ENCODE peak calls at places on chromosomes 16 and 17, in eight cellular contexts. One of them, this sample, is unnamed.

GRCh38 chr16:75483222-75483621 is 12.0 kb downstream of the CHST6 start:
- DNase-seq in mammary epithelial cell: peak; percentile 97
- DNase-seq in RWPE2: no peak
- DNase-seq in effector memory CD4-positive, alpha-beta T cell: no peak
- DNase-seq in upper lobe of right lung: peak; percentile 44
- DNase-seq in neural progenitor cell: no peak
- DNase-seq in mucosa of descending colon: no peak
- DNase-seq in PC-9: peak; percentile 65
- DNase-seq in this sample: no peak

GRCh38 chr16:11152205-11152604 is 103.8 kb downstream of the SOCS1 start:
- DNase-seq in mammary epithelial cell: no peak
- DNase-seq in RWPE2: no peak
- DNase-seq in effector memory CD4-positive, alpha-beta T cell: no peak
- DNase-seq in upper lobe of right lung: no peak
- DNase-seq in neural progenitor cell: no peak
- DNase-seq in mucosa of descending colon: no peak
- DNase-seq in PC-9: no peak
- DNase-seq in this sample: no peak

GRCh38 chr17:9979463-9979995 is 74.5 kb upstream of the RCVRN start:
- DNase-seq in mammary epithelial cell: no peak
- DNase-seq in RWPE2: no peak
- DNase-seq in effector memory CD4-positive, alpha-beta T cell: no peak
- DNase-seq in upper lobe of right lung: no peak
- DNase-seq in neural progenitor cell: no peak
- DNase-seq in mucosa of descending colon: peak; percentile 29
- DNase-seq in PC-9: no peak
- DNase-seq in this sample: no peak

GRCh38 chr16:66469291-66469931 is 42.3 kb downstream of the BEAN1 start:
- DNase-seq in mammary epithelial cell: no peak
- DNase-seq in RWPE2: no peak
- DNase-seq in effector memory CD4-positive, alpha-beta T cell: no peak
- DNase-seq in upper lobe of right lung: peak; percentile 36
- DNase-seq in neural progenitor cell: no peak
- DNase-seq in mucosa of descending colon: no peak
- DNase-seq in PC-9: no peak
- DNase-seq in this sample: no peak

GRCh38 chr17:34116306-34116705 is 138.8 kb upstream of the CCL2 start:
- DNase-seq in mammary epithelial cell: no peak
- DNase-seq in RWPE2: no peak
- DNase-seq in effector memory CD4-positive, alpha-beta T cell: no peak
- DNase-seq in upper lobe of right lung: no peak
- DNase-seq in neural progenitor cell: no peak
- DNase-seq in mucosa of descending colon: no peak
- DNase-seq in PC-9: no peak
- DNase-seq in this sample: no peak

GRCh38 chr17:49461580-49461979 is 33.5 kb upstream of the NGFR start:
- DNase-seq in mammary epithelial cell: no peak
- DNase-seq in RWPE2: no peak
- DNase-seq in effector memory CD4-positive, alpha-beta T cell: no peak
- DNase-seq in upper lobe of right lung: no peak
- DNase-seq in neural progenitor cell: no peak
- DNase-seq in mucosa of descending colon: no peak
- DNase-seq in PC-9: no peak
- DNase-seq in this sample: no peak

GRCh38 chr17:46976626-46977270 is 2.3 kb downstream of the RPRML start:
- DNase-seq in mammary epithelial cell: no peak
- DNase-seq in RWPE2: no peak
- DNase-seq in effector memory CD4-positive, alpha-beta T cell: no peak
- DNase-seq in upper lobe of right lung: no peak
- DNase-seq in neural progenitor cell: peak; percentile 51
- DNase-seq in mucosa of descending colon: no peak
- DNase-seq in PC-9: peak; percentile 46
- DNase-seq in this sample: no peak

GRCh38 chr16:23016372-23016771 is 132.9 kb downstream of the USP31 start:
- DNase-seq in mammary epithelial cell: no peak
- DNase-seq in RWPE2: no peak
- DNase-seq in effector memory CD4-positive, alpha-beta T cell: no peak
- DNase-seq in upper lobe of right lung: no peak
- DNase-seq in neural progenitor cell: no peak
- DNase-seq in mucosa of descending colon: peak; percentile 62
- DNase-seq in PC-9: no peak
- DNase-seq in this sample: no peak

GRCh38 chr17:19502517-19502916 is 31.1 kb upstream of the SLC47A1 start:
- DNase-seq in mammary epithelial cell: no peak
- DNase-seq in RWPE2: no peak
- DNase-seq in effector memory CD4-positive, alpha-beta T cell: no peak
- DNase-seq in upper lobe of right lung: peak; percentile 34
- DNase-seq in neural progenitor cell: no peak
- DNase-seq in mucosa of descending colon: no peak
- DNase-seq in PC-9: no peak
- DNase-seq in this sample: no peak

GRCh38 chr16:51147776-51148673 is 3.0 kb downstream of the SALL1 start:
- DNase-seq in mammary epithelial cell: no peak
- DNase-seq in RWPE2: no peak
- DNase-seq in effector memory CD4-positive, alpha-beta T cell: no peak
- DNase-seq in upper lobe of right lung: no peak
- DNase-seq in neural progenitor cell: peak; percentile 27
- DNase-seq in mucosa of descending colon: no peak
- DNase-seq in PC-9: no peak
- DNase-seq in this sample: no peak

GRCh38 chr16:51146256-51146924 is 4.7 kb downstream of the SALL1 start:
- DNase-seq in mammary epithelial cell: no peak
- DNase-seq in RWPE2: no peak
- DNase-seq in effector memory CD4-positive, alpha-beta T cell: no peak
- DNase-seq in upper lobe of right lung: no peak
- DNase-seq in neural progenitor cell: peak; percentile 44
- DNase-seq in mucosa of descending colon: no peak
- DNase-seq in PC-9: no peak
- DNase-seq in this sample: no peak

GRCh38 chr16:51141541-51141940 is 9.5 kb downstream of the SALL1 start:
- DNase-seq in mammary epithelial cell: no peak
- DNase-seq in RWPE2: no peak
- DNase-seq in effector memory CD4-positive, alpha-beta T cell: no peak
- DNase-seq in upper lobe of right lung: no peak
- DNase-seq in neural progenitor cell: no peak
- DNase-seq in mucosa of descending colon: no peak
- DNase-seq in PC-9: no peak
- DNase-seq in this sample: no peak

GRCh38 chr16:51143166-51143565 is 7.9 kb downstream of the SALL1 start:
- DNase-seq in mammary epithelial cell: no peak
- DNase-seq in RWPE2: no peak
- DNase-seq in effector memory CD4-positive, alpha-beta T cell: no peak
- DNase-seq in upper lobe of right lung: no peak
- DNase-seq in neural progenitor cell: peak; percentile 75
- DNase-seq in mucosa of descending colon: no peak
- DNase-seq in PC-9: no peak
- DNase-seq in this sample: no peak

DNA sequence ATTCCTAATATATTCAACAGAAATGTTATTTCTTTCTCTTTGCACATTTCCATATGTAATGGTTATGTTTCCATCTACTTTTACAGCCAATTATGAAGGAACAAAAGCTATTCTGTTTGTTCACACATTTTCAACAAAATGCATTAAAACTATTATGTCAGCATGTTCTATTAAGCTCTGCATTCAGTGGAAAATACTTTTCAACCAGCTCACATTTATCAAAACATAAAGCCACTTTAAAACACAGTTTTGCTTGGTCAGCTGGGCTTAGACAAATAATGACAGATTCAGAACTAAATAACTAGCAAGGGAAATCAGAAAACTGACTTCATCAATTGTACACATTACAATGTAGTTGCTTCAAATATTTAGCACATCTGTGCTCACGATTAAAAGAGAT is 6.9 kb downstream of the SALL1 start:
- DNase-seq in mammary epithelial cell: no peak
- DNase-seq in RWPE2: no peak
- DNase-seq in effector memory CD4-positive, alpha-beta T cell: no peak
- DNase-seq in upper lobe of right lung: no peak
- DNase-seq in neural progenitor cell: no peak
- DNase-seq in mucosa of descending colon: no peak
- DNase-seq in PC-9: no peak
- DNase-seq in this sample: no peak
- H3K4me3 ChIP-seq in mammary epithelial cell: no peak overlapping the region
- H3K4me3 ChIP-seq in RWPE2: no peak overlapping the region
- H3K4me3 ChIP-seq in effector memory CD4-positive, alpha-beta T cell: no peak overlapping the region
- H3K4me3 ChIP-seq in upper lobe of right lung: no peak overlapping the region
- H3K4me3 ChIP-seq in neural progenitor cell: peak overlapping the region; percentile 97
- H3K4me3 ChIP-seq in mucosa of descending colon: no peak overlapping the region
- H3K4me3 ChIP-seq in PC-9: no peak overlapping the region
- H3K4me3 ChIP-seq in this sample: no peak overlapping the region

DNA sequence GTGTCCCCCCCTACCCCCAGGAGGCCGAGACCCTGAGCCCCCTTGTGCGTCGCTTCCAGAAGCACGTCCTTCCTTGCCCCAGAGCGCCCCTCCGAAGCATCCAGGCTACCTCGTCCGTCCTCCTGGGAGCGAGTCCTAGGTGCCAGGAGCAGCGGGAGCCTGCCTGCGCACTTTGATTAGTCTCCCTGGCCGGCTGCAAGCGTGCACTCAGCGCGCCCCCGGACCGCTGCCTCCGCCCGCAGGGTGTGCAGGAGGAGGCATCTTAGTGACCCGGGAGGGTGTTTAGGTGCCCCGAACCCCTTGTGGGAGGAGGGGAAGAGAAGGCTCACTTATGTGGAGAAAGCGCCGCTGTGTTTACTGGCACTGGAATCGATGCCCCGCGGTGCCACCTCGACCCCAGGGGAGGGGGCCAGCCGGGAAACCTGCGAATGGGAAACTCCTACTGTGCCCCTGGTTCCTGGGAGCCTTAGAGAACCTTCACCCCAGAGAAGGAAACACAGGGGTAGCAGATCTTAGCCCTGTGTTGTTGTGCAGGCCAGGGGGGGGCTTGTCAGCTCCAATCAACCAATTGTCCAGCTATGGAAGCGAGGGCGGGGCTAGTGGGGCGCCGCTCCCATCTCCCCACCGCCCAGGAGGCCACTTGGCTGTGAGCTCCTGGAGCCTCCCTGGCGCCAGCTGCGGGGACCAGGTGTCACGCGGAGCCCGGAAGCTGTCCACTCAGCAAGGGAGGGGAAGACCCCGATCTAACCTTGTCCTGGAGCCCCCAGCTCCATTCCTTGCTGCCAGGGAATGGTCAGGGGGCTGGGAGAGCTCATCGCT is 922.8 kb upstream of the EEF2KMT start:
- DNase-seq in mammary epithelial cell: no peak
- DNase-seq in RWPE2: no peak
- DNase-seq in effector memory CD4-positive, alpha-beta T cell: no peak
- DNase-seq in upper lobe of right lung: no peak
- DNase-seq in neural progenitor cell: peak; percentile 40
- DNase-seq in mucosa of descending colon: no peak
- DNase-seq in PC-9: no peak
- DNase-seq in this sample: no peak
- H3K4me3 ChIP-seq in mammary epithelial cell: no peak overlapping the region
- H3K4me3 ChIP-seq in RWPE2: no peak overlapping the region
- H3K4me3 ChIP-seq in effector memory CD4-positive, alpha-beta T cell: no peak overlapping the region
- H3K4me3 ChIP-seq in upper lobe of right lung: no peak overlapping the region
- H3K4me3 ChIP-seq in neural progenitor cell: peak overlapping the region; percentile 82
- H3K4me3 ChIP-seq in mucosa of descending colon: no peak overlapping the region
- H3K4me3 ChIP-seq in PC-9: no peak overlapping the region
- H3K4me3 ChIP-seq in this sample: no peak overlapping the region

GRCh38 chr17:81900181-81900820 is 1.7 kb upstream of the NPB start:
- DNase-seq in mammary epithelial cell: no peak
- DNase-seq in RWPE2: no peak
- DNase-seq in effector memory CD4-positive, alpha-beta T cell: no peak
- DNase-seq in upper lobe of right lung: no peak
- DNase-seq in neural progenitor cell: no peak
- DNase-seq in mucosa of descending colon: no peak
- DNase-seq in PC-9: no peak
- DNase-seq in this sample: no peak

GRCh38 chr17:81902653-81903414 is 796 bp downstream of the NPB start:
- DNase-seq in mammary epithelial cell: no peak
- DNase-seq in RWPE2: peak; percentile 68
- DNase-seq in effector memory CD4-positive, alpha-beta T cell: no peak
- DNase-seq in upper lobe of right lung: peak; percentile 64
- DNase-seq in neural progenitor cell: peak; percentile 43
- DNase-seq in mucosa of descending colon: no peak
- DNase-seq in PC-9: no peak
- DNase-seq in this sample: no peak

GRCh38 chr17:81901167-81902022 is 643 bp upstream of the NPB start:
- DNase-seq in mammary epithelial cell: no peak
- DNase-seq in RWPE2: peak; percentile 63
- DNase-seq in effector memory CD4-positive, alpha-beta T cell: no peak
- DNase-seq in upper lobe of right lung: no peak
- DNase-seq in neural progenitor cell: no peak
- DNase-seq in mucosa of descending colon: no peak
- DNase-seq in PC-9: no peak
- DNase-seq in this sample: no peak

GRCh38 chr17:81903415-81903831 is 1.4 kb downstream of the NPB start:
- DNase-seq in mammary epithelial cell: no peak
- DNase-seq in RWPE2: peak; percentile 61
- DNase-seq in effector memory CD4-positive, alpha-beta T cell: no peak
- DNase-seq in upper lobe of right lung: peak; percentile 58
- DNase-seq in neural progenitor cell: no peak
- DNase-seq in mucosa of descending colon: no peak
- DNase-seq in PC-9: no peak
- DNase-seq in this sample: no peak

DNA sequence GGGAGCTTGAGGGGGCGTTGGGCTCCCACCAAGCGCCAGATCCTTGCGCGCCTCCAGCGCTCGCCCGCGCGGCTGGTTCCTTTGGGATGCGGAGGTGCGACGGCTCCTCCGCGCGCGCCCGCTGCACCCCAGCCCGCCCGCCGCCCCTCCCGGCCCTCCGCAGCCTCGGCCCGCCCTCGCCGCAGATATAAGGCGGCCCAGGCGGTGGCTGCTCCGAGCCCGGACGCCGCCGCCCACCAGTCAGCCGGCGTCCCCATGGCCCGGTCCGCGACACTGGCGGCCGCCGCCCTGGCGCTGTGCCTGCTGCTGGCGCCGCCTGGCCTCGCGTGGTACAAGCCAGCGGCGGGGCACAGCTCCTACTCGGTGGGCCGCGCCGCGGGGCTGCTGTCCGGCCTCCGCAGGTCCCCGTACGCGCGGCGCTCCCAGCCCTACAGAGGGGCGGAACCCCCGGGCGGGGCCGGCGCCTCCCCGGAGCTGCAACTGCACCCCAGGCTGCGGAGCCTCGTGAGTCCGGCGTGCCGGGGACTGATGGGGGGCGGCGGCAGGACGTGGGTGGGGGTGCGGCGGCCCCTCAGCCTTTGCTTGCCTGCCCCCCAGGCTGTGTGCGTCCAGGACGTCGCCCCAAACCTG is at the start of gene NPB:
- DNase-seq in mammary epithelial cell: no peak
- DNase-seq in RWPE2: peak; percentile 59
- DNase-seq in effector memory CD4-positive, alpha-beta T cell: no peak
- DNase-seq in upper lobe of right lung: peak; percentile 68
- DNase-seq in neural progenitor cell: peak; percentile 74
- DNase-seq in mucosa of descending colon: no peak
- DNase-seq in PC-9: no peak
- DNase-seq in this sample: no peak
- H3K4me3 ChIP-seq in mammary epithelial cell: no peak within 1 kb of the TSS
- H3K4me3 ChIP-seq in RWPE2: peak within 1 kb of the TSS; percentile 9
- H3K4me3 ChIP-seq in effector memory CD4-positive, alpha-beta T cell: no peak within 1 kb of the TSS
- H3K4me3 ChIP-seq in upper lobe of right lung: peak within 1 kb of the TSS; percentile 33
- H3K4me3 ChIP-seq in neural progenitor cell: peak within 1 kb of the TSS; percentile 43
- H3K4me3 ChIP-seq in mucosa of descending colon: no peak within 1 kb of the TSS
- H3K4me3 ChIP-seq in PC-9: no peak within 1 kb of the TSS
- H3K4me3 ChIP-seq in this sample: no peak within 1 kb of the TSS

DNA sequence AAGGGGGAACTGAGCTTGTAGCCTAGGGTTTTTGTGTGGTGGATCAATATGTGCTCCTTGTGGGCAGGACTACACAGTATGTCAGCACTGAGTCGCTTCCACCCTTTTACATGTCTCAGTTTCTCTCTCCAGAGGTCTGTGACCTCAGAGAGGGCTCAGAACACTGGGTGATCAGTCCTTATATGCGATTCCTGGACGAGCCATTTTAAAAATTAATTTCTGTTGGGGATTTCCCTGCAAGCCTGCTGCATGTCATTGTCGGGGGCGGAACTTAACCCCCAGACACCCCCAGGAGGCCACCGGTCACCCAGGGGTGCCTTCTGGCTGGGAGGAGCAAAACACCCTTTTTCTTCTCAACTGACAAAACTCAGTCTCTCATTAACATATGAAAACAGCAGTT is 14.1 kb downstream of the DHRS7B start:
- DNase-seq in mammary epithelial cell: no peak
- DNase-seq in RWPE2: no peak
- DNase-seq in effector memory CD4-positive, alpha-beta T cell: no peak
- DNase-seq in upper lobe of right lung: no peak
- DNase-seq in neural progenitor cell: no peak
- DNase-seq in mucosa of descending colon: no peak
- DNase-seq in PC-9: no peak
- DNase-seq in this sample: no peak
- H3K4me3 ChIP-seq in mammary epithelial cell: no peak overlapping the region
- H3K4me3 ChIP-seq in RWPE2: no peak overlapping the region
- H3K4me3 ChIP-seq in effector memory CD4-positive, alpha-beta T cell: no peak overlapping the region
- H3K4me3 ChIP-seq in upper lobe of right lung: no peak overlapping the region
- H3K4me3 ChIP-seq in neural progenitor cell: no peak overlapping the region
- H3K4me3 ChIP-seq in mucosa of descending colon: no peak overlapping the region
- H3K4me3 ChIP-seq in PC-9: no peak overlapping the region
- H3K4me3 ChIP-seq in this sample: peak overlapping the region; percentile 37